ENCODE peak calls at places on chromosomes 7 and 10, in seven cellular contexts. C, D, H, L, J, I and Z are unnamed samples.
A peak's percentile ranks its signal among the peaks of the same experiment; 100 is the strongest.

GRCh38 chr10:94673614-94674321 is 9.8 kb upstream of the CYP2C18 start:
- DNase-seq in J (no peak), C (no peak), H (no peak), L (peak; percentile 17), D (no peak), I (peak; percentile 13), Z (no peak)

GRCh38 chr7:30136339-30136738 is 1.6 kb downstream of the MTURN start:
- DNase-seq in C (no peak), L (no peak), H (peak; percentile 72), I (no peak), J (no peak), D (no peak), Z (no peak)

GRCh38 chr10:60048146-60048545 is 141.8 kb upstream of the CCDC6 start:
- DNase-seq in D (peak; percentile 51), L (peak; percentile 18), I (peak; percentile 17), J (no peak), C (no peak), H (peak; percentile 31), Z (peak; percentile 87)

GRCh38 chr10:96041146-96041545 is 2.2 kb upstream of the CCNJ start:
- DNase-seq in D (no peak), L (no peak), C (no peak), H (no peak), J (no peak), I (peak; percentile 29), Z (no peak)

GRCh38 chr10:135601-136464 is 578 bp downstream of the ZMYND11 start:
- DNase-seq in C (peak; percentile 43), D (no peak), J (no peak), I (peak; percentile 78), L (peak; percentile 53), H (peak; percentile 93), Z (peak; percentile 26)

GRCh38 chr7:3559178-3559765 is 258.2 kb downstream of the SDK1 start:
- DNase-seq in L (peak; percentile 83), J (no peak), D (peak; percentile 44), H (peak; percentile 42), I (peak; percentile 81), C (peak; percentile 97), Z (peak; percentile 79)

GRCh38 chr10:3472705-3473078 is 300.1 kb upstream of the PITRM1 start:
- DNase-seq in C (peak; percentile 64), J (no peak), D (peak; percentile 88), I (no peak), H (no peak), L (peak; percentile 54), Z (peak; percentile 17)

GRCh38 chr7:34083440-34083839 is 178.1 kb downstream of the BMPER start:
- DNase-seq in C (peak; percentile 36), D (no peak), I (no peak), L (no peak), J (no peak), H (no peak), Z (no peak)

GRCh38 chr10:120732643-120733313 is 118.4 kb upstream of the WDR11 start:
- DNase-seq in J (no peak), C (no peak), D (no peak), I (no peak), H (no peak), L (peak; percentile 25), Z (peak; percentile 72)

GRCh38 chr10:89901895-89902294 is 200.5 kb downstream of the KIF20B start:
- DNase-seq in D (no peak), J (no peak), L (no peak), C (no peak), H (no peak), I (no peak), Z (no peak)

GRCh38 chr10:33326897-33327296 is 7.6 kb downstream of the NRP1 start:
- DNase-seq in J (no peak), H (no peak), D (no peak), L (no peak), C (no peak), I (no peak), Z (no peak)

GRCh38 chr10:71634531-71635164 is 84.9 kb downstream of the C10orf105 start:
- DNase-seq in C (no peak), H (peak; percentile 32), L (no peak), J (no peak), D (no peak), I (no peak), Z (no peak)

GRCh38 chr10:58573144-58573543 is 60.5 kb downstream of the BICC1 start:
- DNase-seq in J (no peak), C (no peak), I (no peak), D (no peak), H (no peak), L (no peak), Z (no peak)

GRCh38 chr7:44541028-44541869 is at the start of gene NPC1L1:
- DNase-seq in J (no peak), D (no peak), H (peak; percentile 45), L (no peak), I (peak; percentile 82), C (no peak), Z (no peak)

GRCh38 chr7:128941323-128941890 is 3.7 kb downstream of the IRF5 start:
- DNase-seq in L (no peak), D (no peak), J (no peak), C (no peak), I (no peak), H (peak; percentile 85), Z (no peak)

GRCh38 chr7:128940494-128941322 is 3.0 kb downstream of the IRF5 start:
- DNase-seq in D (no peak), L (no peak), I (no peak), C (no peak), H (peak; percentile 76), J (peak; percentile 66), Z (no peak)

GRCh38 chr7:128938524-128939074 is 872 bp downstream of the IRF5 start:
- DNase-seq in H (peak; percentile 85), L (peak; percentile 30), J (no peak), D (no peak), I (no peak), C (no peak), Z (no peak)

GRCh38 chr7:128939075-128939860 is 1.5 kb downstream of the IRF5 start:
- DNase-seq in J (peak; percentile 65), D (no peak), I (no peak), L (no peak), H (peak; percentile 79), C (no peak), Z (no peak)

DNA sequence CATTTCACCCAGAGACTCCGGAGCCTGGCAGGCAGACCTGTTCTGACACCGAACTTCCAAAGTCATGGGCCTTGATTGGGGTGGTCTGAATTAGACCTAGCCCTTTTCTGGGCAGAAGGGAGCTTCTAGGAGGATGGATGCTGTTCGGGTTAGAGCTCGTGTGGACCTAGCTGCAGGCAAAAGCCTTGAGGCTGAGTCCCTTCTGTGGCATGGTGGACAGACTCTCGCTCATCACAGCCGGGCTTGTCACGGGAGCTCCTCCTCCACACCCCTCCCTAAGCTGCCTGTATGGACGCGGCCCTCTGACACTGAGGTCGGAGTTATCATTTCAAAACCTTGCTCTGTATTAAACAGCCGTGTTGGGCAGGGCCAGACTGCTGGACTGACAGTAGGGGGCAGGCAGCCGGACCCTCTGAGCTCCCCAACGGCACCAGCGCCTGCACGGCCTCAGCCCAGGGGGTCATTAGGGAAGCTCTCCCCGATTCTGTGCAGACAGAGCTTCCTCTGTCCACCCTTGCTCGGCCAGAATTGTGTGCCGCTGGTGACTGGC is 2.2 kb downstream of the IRF5 start:
- DNase-seq in H (peak; percentile 49), L (no peak), J (no peak), D (no peak), C (no peak), I (no peak), Z (no peak)
- H3K4me3 ChIP-seq in H (no peak overlapping the region), L (no peak overlapping the region), J (peak overlapping the region; percentile 71), D (no peak overlapping the region), C (no peak overlapping the region), I (no peak overlapping the region), Z (no peak overlapping the region)

GRCh38 chr10:8052970-8053445 is 1.5 kb upstream of the GATA3 start:
- DNase-seq in H (no peak), D (no peak), L (no peak), C (no peak), I (no peak), J (no peak), Z (no peak)

GRCh38 chr10:8050561-8051108 is 3.9 kb upstream of the GATA3 start:
- DNase-seq in J (no peak), H (peak; percentile 91), L (peak; percentile 65), D (peak; percentile 64), C (peak; percentile 18), I (peak; percentile 86), Z (peak; percentile 75)

GRCh38 chr10:8052344-8052969 is 2.0 kb upstream of the GATA3 start:
- DNase-seq in L (peak; percentile 53), C (no peak), J (no peak), H (peak; percentile 85), I (peak; percentile 16), D (no peak), Z (no peak)

GRCh38 chr10:8051109-8051781 is 3.2 kb upstream of the GATA3 start:
- DNase-seq in H (peak; percentile 89), C (no peak), L (peak; percentile 63), I (peak; percentile 24), J (no peak), D (no peak), Z (no peak)

DNA sequence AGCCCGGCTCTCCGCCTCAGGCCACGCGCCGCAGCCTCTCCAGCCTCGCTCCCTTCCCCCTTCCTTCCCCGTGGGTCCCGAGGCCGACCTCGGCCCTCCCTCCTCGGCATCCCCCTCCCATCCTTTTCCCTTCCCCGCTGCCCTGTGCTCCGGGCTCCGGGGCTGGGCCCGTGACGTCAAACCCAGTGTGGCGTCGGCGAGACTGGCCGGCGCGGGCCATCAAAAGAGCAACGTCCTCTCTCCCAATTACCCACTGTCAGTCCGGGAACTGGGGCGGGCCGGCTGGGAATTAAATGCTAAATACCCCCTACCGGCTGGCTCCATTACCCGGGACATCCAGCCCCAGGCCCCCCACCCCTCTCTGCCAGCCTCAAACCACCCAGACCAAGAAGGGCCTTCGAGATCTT is 2.6 kb upstream of the GATA3 start:
- DNase-seq in D (no peak), C (no peak), J (no peak), H (peak; percentile 81), L (peak; percentile 66), I (peak; percentile 51), Z (no peak)
- H3K27ac ChIP-seq in D (peak overlapping the region; percentile 49), C (no peak overlapping the region), J (no peak overlapping the region), H (no peak overlapping the region), L (peak overlapping the region; percentile 44), I (peak overlapping the region; percentile 38), Z (no peak overlapping the region)

DNA sequence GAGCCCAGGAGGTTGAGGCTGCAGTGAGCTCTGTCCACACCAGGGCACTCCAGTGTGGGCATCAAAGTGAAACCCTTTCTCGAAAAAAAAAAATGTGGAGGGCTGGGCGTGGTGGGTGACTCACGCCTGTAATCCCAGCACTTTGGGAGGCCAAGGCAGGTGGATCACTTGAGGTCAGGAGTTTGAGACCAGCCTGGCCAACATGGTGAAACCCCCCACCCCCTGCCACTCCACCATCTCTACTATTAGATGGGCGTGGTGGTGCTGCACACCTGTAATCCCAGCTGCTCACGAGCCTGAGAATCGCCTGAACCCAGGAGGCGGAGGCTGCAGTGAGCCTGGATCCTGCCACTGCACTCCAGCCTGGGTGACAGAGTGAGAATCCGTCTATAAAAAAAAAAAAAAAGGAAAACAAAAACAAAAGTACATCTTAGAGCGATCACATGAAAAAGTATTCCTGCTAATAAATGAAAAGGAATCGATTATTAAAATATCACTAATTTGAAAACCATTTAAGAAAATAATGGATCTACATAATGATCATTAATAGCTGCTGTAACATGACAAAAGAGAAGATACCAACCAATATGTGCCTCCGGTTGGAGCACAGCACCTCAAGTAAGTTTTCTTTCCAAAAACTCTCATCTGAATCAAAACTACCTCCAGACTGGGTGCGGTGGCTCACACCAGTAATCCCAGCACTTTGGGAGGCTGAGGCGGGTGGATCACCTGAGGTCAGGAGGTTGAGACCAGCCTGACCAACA is 4.9 kb downstream of the HNRNPF start:
- DNase-seq in H (no peak), J (no peak), I (no peak), C (no peak), L (no peak), D (peak; percentile 56), Z (peak; percentile 46)
- H4K20me1 ChIP-seq in H (peaks cover 73% of the 10 kb centered on the region), J (peaks cover 13% of the 10 kb centered on the region), I (peaks cover 83% of the 10 kb centered on the region), C (peaks cover 93% of the 10 kb centered on the region), L (peaks cover 9% of the 10 kb centered on the region), D (peaks cover 78% of the 10 kb centered on the region), Z (peaks cover 75% of the 10 kb centered on the region)

GRCh38 chr7:36690514-36691187 is 33.6 kb downstream of the AOAH start:
- DNase-seq in D (no peak), H (no peak), L (no peak), C (no peak), I (no peak), J (no peak), Z (no peak)
- H3K4me3 ChIP-seq in D (no peak overlapping the region), H (no peak overlapping the region), L (no peak overlapping the region), C (no peak overlapping the region), I (no peak overlapping the region), J (no peak overlapping the region), Z (no peak overlapping the region)